ENCODE peak calls at places on chromosomes 4 and X, in four cellular contexts. One of them, this sample, is unnamed.

GRCh38 chrX:39874202-39874816 is 223.4 kb downstream of the BCOR start:
- DNase-seq in RWPE2: no peak
- DNase-seq in CD8-positive, alpha-beta T cell: no peak
- DNase-seq in HCT116: no peak
- DNase-seq in this sample: no peak

GRCh38 chrX:30883141-30883540 is 5.9 kb downstream of the TAB3 start:
- DNase-seq in HCT116: no peak
- DNase-seq in RWPE2: no peak
- DNase-seq in CD8-positive, alpha-beta T cell: no peak
- DNase-seq in this sample: no peak

GRCh38 chrX:139554367-139554766 is 23.8 kb downstream of the F9 start:
- DNase-seq in HCT116: no peak
- DNase-seq in RWPE2: no peak
- DNase-seq in CD8-positive, alpha-beta T cell: no peak
- DNase-seq in this sample: no peak

GRCh38 chr4:16659120-16659519 is 239.3 kb downstream of the LDB2 start:
- DNase-seq in RWPE2: no peak
- DNase-seq in HCT116: no peak
- DNase-seq in CD8-positive, alpha-beta T cell: no peak
- DNase-seq in this sample: no peak

GRCh38 chr4:183422962-183423653 is 21.3 kb upstream of the CDKN2AIP start:
- DNase-seq in CD8-positive, alpha-beta T cell: no peak
- DNase-seq in HCT116: no peak
- DNase-seq in RWPE2: no peak
- DNase-seq in this sample: no peak

GRCh38 chr4:15303052-15303641 is 124.7 kb upstream of the C1QTNF7 start:
- DNase-seq in CD8-positive, alpha-beta T cell: no peak
- DNase-seq in RWPE2: no peak
- DNase-seq in HCT116: no peak
- DNase-seq in this sample: no peak

GRCh38 chrX:44775726-44776125 is 68.1 kb upstream of the DUSP21 start:
- DNase-seq in CD8-positive, alpha-beta T cell: no peak
- DNase-seq in RWPE2: no peak
- DNase-seq in HCT116: no peak
- DNase-seq in this sample: no peak

GRCh38 chr4:78624048-78624447 is 72.5 kb downstream of the ANXA3 start:
- DNase-seq in RWPE2: no peak
- DNase-seq in CD8-positive, alpha-beta T cell: no peak
- DNase-seq in HCT116: no peak
- DNase-seq in this sample: no peak

GRCh38 chrX:41730101-41730500 is 6.1 kb downstream of the GPR82 start:
- DNase-seq in RWPE2: no peak
- DNase-seq in HCT116: no peak
- DNase-seq in CD8-positive, alpha-beta T cell: no peak
- DNase-seq in this sample: no peak

GRCh38 chr4:5051210-5051691 is at the start of gene STK32B:
- DNase-seq in RWPE2: peak; percentile 69
- DNase-seq in HCT116: no peak
- DNase-seq in CD8-positive, alpha-beta T cell: no peak
- DNase-seq in this sample: peak; percentile 90

GRCh38 chr4:140755811-140756291 is 334 bp downstream of the TBC1D9 start:
- DNase-seq in CD8-positive, alpha-beta T cell: no peak
- DNase-seq in HCT116: no peak
- DNase-seq in RWPE2: peak; percentile 51
- DNase-seq in this sample: peak; percentile 92

GRCh38 chrX:66731398-66731797 is 92.5 kb upstream of the EDA2R start:
- DNase-seq in CD8-positive, alpha-beta T cell: no peak
- DNase-seq in HCT116: no peak
- DNase-seq in RWPE2: no peak
- DNase-seq in this sample: no peak

GRCh38 chrX:39756086-39756883 is 341.5 kb downstream of the BCOR start:
- DNase-seq in HCT116: no peak
- DNase-seq in RWPE2: no peak
- DNase-seq in CD8-positive, alpha-beta T cell: no peak
- DNase-seq in this sample: no peak

GRCh38 chr4:109803924-109804571 is 2.2 kb upstream of the CFI start:
- DNase-seq in CD8-positive, alpha-beta T cell: no peak
- DNase-seq in HCT116: peak; percentile 51
- DNase-seq in RWPE2: no peak
- DNase-seq in this sample: no peak

GRCh38 chr4:91304292-91304691 is 999.5 kb upstream of the GRID2 start:
- DNase-seq in RWPE2: no peak
- DNase-seq in HCT116: no peak
- DNase-seq in CD8-positive, alpha-beta T cell: no peak
- DNase-seq in this sample: no peak

GRCh38 chr4:123463869-123464268 is 67.3 kb downstream of the SPRY1 start:
- DNase-seq in RWPE2: no peak
- DNase-seq in HCT116: no peak
- DNase-seq in CD8-positive, alpha-beta T cell: no peak
- DNase-seq in this sample: no peak

GRCh38 chrX:47854474-47854873 is 17.8 kb downstream of the ZNF81 start:
- DNase-seq in CD8-positive, alpha-beta T cell: peak; percentile 20
- DNase-seq in RWPE2: no peak
- DNase-seq in HCT116: no peak
- DNase-seq in this sample: no peak

GRCh38 chr4:857461-857860 is 31.5 kb upstream of the CPLX1 start:
- DNase-seq in HCT116: no peak
- DNase-seq in CD8-positive, alpha-beta T cell: no peak
- DNase-seq in RWPE2: peak; percentile 33
- DNase-seq in this sample: peak; percentile 78

GRCh38 chrX:69072486-69073006 is 92.7 kb downstream of the PJA1 start:
- DNase-seq in HCT116: no peak
- DNase-seq in RWPE2: no peak
- DNase-seq in CD8-positive, alpha-beta T cell: no peak
- DNase-seq in this sample: no peak

GRCh38 chr4:88569944-88570455 is 22.3 kb upstream of the HERC3 start:
- DNase-seq in RWPE2: no peak
- DNase-seq in CD8-positive, alpha-beta T cell: no peak
- DNase-seq in HCT116: no peak
- DNase-seq in this sample: no peak

GRCh38 chr4:177554966-177555574 is 112.8 kb upstream of the AGA start:
- DNase-seq in CD8-positive, alpha-beta T cell: no peak
- DNase-seq in RWPE2: no peak
- DNase-seq in HCT116: no peak
- DNase-seq in this sample: no peak

GRCh38 chr4:78432896-78433295 is 118.7 kb upstream of the ANXA3 start:
- DNase-seq in RWPE2: no peak
- DNase-seq in CD8-positive, alpha-beta T cell: no peak
- DNase-seq in HCT116: no peak
- DNase-seq in this sample: no peak

GRCh38 chrX:12802741-12803140 is 11.5 kb downstream of the PRPS2 start:
- DNase-seq in HCT116: no peak
- DNase-seq in CD8-positive, alpha-beta T cell: no peak
- DNase-seq in RWPE2: no peak
- DNase-seq in this sample: no peak

GRCh38 chr4:170888660-170889059 is 798.9 kb upstream of the AADAT start:
- DNase-seq in CD8-positive, alpha-beta T cell: no peak
- DNase-seq in HCT116: no peak
- DNase-seq in RWPE2: no peak
- DNase-seq in this sample: no peak

GRCh38 chrX:25022499-25023325 is 6.9 kb upstream of the ARX start:
- DNase-seq in RWPE2: no peak
- DNase-seq in HCT116: no peak
- DNase-seq in CD8-positive, alpha-beta T cell: no peak
- DNase-seq in this sample: no peak

GRCh38 chrX:109889289-109890006 is 113.5 kb upstream of the TMEM164 start:
- DNase-seq in CD8-positive, alpha-beta T cell: no peak
- DNase-seq in RWPE2: no peak
- DNase-seq in HCT116: no peak
- DNase-seq in this sample: no peak
- TF ChIP-seq CTCF in CD8-positive, alpha-beta T cell: no peak
- TF ChIP-seq CTCF in RWPE2: no peak
- TF ChIP-seq CTCF in HCT116: no peak
- TF ChIP-seq CTCF in this sample: peak; percentile 65

GRCh38 chrX:101208152-101208905 is 11.3 kb upstream of the DRP2 start:
- DNase-seq in RWPE2: no peak
- DNase-seq in HCT116: no peak
- DNase-seq in CD8-positive, alpha-beta T cell: no peak
- DNase-seq in this sample: no peak

GRCh38 chrX:101210630-101211029 is 9.0 kb upstream of the DRP2 start:
- DNase-seq in HCT116: no peak
- DNase-seq in CD8-positive, alpha-beta T cell: no peak
- DNase-seq in RWPE2: no peak
- DNase-seq in this sample: no peak

GRCh38 chrX:101203782-101204351 is 15.7 kb upstream of the DRP2 start:
- DNase-seq in CD8-positive, alpha-beta T cell: no peak
- DNase-seq in RWPE2: no peak
- DNase-seq in HCT116: no peak
- DNase-seq in this sample: no peak

DNA sequence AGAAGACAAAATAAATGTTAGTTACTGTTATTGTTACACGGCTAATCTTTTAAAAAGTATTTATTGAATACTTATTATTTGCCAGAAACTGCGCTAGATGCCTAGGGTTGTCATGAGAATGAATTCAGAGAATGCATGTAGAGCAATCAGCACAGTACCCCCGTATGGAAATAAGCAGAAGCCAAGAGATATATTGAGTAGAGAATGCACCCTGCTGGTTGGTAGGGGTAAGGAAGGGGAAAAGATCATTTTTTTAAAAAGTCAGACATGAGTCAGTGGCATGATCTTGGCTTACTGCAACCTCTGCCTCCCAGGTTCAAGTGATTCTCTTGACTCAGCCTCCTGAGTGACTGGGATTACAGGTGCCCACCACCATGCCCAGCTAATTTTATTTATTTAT is 13.1 kb upstream of the DRP2 start:
- DNase-seq in CD8-positive, alpha-beta T cell: no peak
- DNase-seq in HCT116: peak; percentile 13
- DNase-seq in RWPE2: no peak
- DNase-seq in this sample: no peak
- TF ChIP-seq CTCF in CD8-positive, alpha-beta T cell: no peak
- TF ChIP-seq CTCF in HCT116: peak; percentile 42
- TF ChIP-seq CTCF in RWPE2: peak; percentile 16
- TF ChIP-seq CTCF in this sample: peak; percentile 78

GRCh38 chr4:3817561-3817960 is 51.4 kb downstream of the ADRA2C start:
- DNase-seq in HCT116: no peak
- DNase-seq in CD8-positive, alpha-beta T cell: no peak
- DNase-seq in RWPE2: no peak
- DNase-seq in this sample: peak; percentile 46

GRCh38 chr4:3816256-3816825 is 50.2 kb downstream of the ADRA2C start:
- DNase-seq in HCT116: no peak
- DNase-seq in CD8-positive, alpha-beta T cell: no peak
- DNase-seq in RWPE2: no peak
- DNase-seq in this sample: peak; percentile 52

GRCh38 chr4:3819210-3819919 is 53.2 kb downstream of the ADRA2C start:
- DNase-seq in HCT116: no peak
- DNase-seq in RWPE2: no peak
- DNase-seq in CD8-positive, alpha-beta T cell: no peak
- DNase-seq in this sample: peak; percentile 59

GRCh38 chr4:3814026-3814570 is 47.9 kb downstream of the ADRA2C start:
- DNase-seq in CD8-positive, alpha-beta T cell: no peak
- DNase-seq in RWPE2: no peak
- DNase-seq in HCT116: no peak
- DNase-seq in this sample: peak; percentile 58

GRCh38 chr4:3816983-3817382 is 50.8 kb downstream of the ADRA2C start:
- DNase-seq in RWPE2: no peak
- DNase-seq in CD8-positive, alpha-beta T cell: no peak
- DNase-seq in HCT116: no peak
- DNase-seq in this sample: peak; percentile 27
- TF ChIP-seq CTCF in RWPE2: no peak
- TF ChIP-seq CTCF in CD8-positive, alpha-beta T cell: no peak
- TF ChIP-seq CTCF in HCT116: no peak
- TF ChIP-seq CTCF in this sample: no peak

DNA sequence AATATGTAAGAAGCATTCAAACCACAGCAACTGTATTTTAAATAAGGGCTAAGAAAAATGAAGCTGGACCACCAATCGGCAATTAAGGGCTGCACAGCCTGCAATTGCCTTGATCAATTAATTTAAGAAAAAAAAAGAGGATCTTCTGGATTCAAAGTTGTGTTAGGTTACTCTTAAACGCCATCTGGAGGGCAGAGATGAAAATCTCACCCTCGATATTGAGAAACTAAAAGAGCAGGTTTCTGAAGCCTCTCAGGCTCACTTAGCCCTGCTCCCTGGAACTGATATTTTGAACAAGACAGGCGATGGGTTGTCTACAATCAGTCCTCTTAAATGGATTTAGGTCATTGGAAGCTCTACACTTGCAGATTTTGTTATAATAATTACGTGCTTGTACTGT is 579.4 kb downstream of the GRXCR1 start:
- DNase-seq in RWPE2: no peak
- DNase-seq in HCT116: no peak
- DNase-seq in CD8-positive, alpha-beta T cell: no peak
- DNase-seq in this sample: no peak
- TF ChIP-seq CTCF in RWPE2: peak; percentile 22
- TF ChIP-seq CTCF in HCT116: no peak
- TF ChIP-seq CTCF in CD8-positive, alpha-beta T cell: no peak
- TF ChIP-seq CTCF in this sample: peak; percentile 45

GRCh38 chrX:45830343-45830742 is 629.7 kb upstream of the DIPK2B start:
- DNase-seq in RWPE2: no peak
- DNase-seq in CD8-positive, alpha-beta T cell: no peak
- DNase-seq in HCT116: no peak
- DNase-seq in this sample: no peak

GRCh38 chrX:45822124-45822523 is 621.4 kb upstream of the DIPK2B start:
- DNase-seq in HCT116: no peak
- DNase-seq in CD8-positive, alpha-beta T cell: no peak
- DNase-seq in RWPE2: no peak
- DNase-seq in this sample: no peak

GRCh38 chrX:45818913-45819312 is 618.2 kb upstream of the DIPK2B start:
- DNase-seq in RWPE2: no peak
- DNase-seq in CD8-positive, alpha-beta T cell: no peak
- DNase-seq in HCT116: no peak
- DNase-seq in this sample: no peak

GRCh38 chrX:45824471-45824870 is 623.8 kb upstream of the DIPK2B start:
- DNase-seq in RWPE2: peak; percentile 89
- DNase-seq in HCT116: peak; percentile 89
- DNase-seq in CD8-positive, alpha-beta T cell: no peak
- DNase-seq in this sample: no peak
- TF ChIP-seq CTCF in RWPE2: peak; percentile 81
- TF ChIP-seq CTCF in HCT116: peak; percentile 71
- TF ChIP-seq CTCF in CD8-positive, alpha-beta T cell: no peak
- TF ChIP-seq CTCF in this sample: peak; percentile 78

GRCh38 chrX:56563231-56564116 is at the start of gene UBQLN2:
- DNase-seq in RWPE2: peak; percentile 60
- DNase-seq in CD8-positive, alpha-beta T cell: peak; percentile 75
- DNase-seq in HCT116: peak; percentile 31
- DNase-seq in this sample: peak; percentile 92
- TF ChIP-seq CTCF in RWPE2: peak; percentile 9
- TF ChIP-seq CTCF in CD8-positive, alpha-beta T cell: no peak
- TF ChIP-seq CTCF in HCT116: no peak
- TF ChIP-seq CTCF in this sample: peak; percentile 64

DNA sequence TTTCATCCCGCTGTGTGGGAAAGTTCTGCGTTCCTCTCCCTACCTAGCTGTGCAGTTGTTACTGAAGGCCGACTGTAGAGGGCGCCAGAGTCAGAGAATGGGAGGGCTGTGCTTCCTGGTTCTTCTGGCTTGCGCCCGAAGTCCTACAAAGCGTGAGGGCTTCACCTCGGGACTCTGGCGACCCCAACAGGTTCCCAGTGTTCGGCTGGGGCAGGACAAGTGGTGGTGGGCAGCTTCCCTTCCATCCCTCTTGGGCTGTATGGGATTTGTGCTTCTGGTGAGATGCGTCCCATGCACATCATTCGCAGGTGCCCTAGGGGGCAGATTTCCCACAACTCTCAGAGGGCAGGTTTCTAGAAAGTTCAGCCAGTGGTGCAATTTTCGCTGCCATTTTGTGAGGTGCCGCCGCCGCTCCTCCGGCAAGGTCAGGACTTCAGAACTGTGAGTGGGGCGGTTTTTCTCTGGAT is 27.3 kb downstream of the CT45A3 start:
- DNase-seq in CD8-positive, alpha-beta T cell: peak; percentile 37
- DNase-seq in HCT116: peak; percentile 6
- DNase-seq in RWPE2: no peak
- DNase-seq in this sample: peak; percentile 68
- TF ChIP-seq CTCF in CD8-positive, alpha-beta T cell: no peak
- TF ChIP-seq CTCF in HCT116: peak; percentile 54
- TF ChIP-seq CTCF in RWPE2: peak; percentile 27
- TF ChIP-seq CTCF in this sample: peak; percentile 74

This sample was measured in chondrocyte.